ENCODE peak calls at places on chromosome 18, in eight cellular contexts. T, R, E, C, W, N, Z and M are unnamed samples.

GRCh38 chr18:34932792-34933466 is 108.3 kb upstream of the MAPRE2 start:
- DNase-seq in T (no peak), R (no peak), E (no peak), C (no peak), W (no peak), N (no peak), Z (no peak), M (no peak)

GRCh38 chr18:34837769-34838194 is 127.7 kb downstream of the DTNA start:
- DNase-seq in T (no peak), R (no peak), E (peak; percentile 60), C (no peak), W (no peak), N (no peak), Z (no peak), M (no peak)

GRCh38 chr18:51028201-51028805 is 1.7 kb upstream of the SMAD4 start:
- DNase-seq in T (no peak), R (no peak), E (peak; percentile 54), C (no peak), W (no peak), N (no peak), Z (no peak), M (no peak)

GRCh38 chr18:33316146-33316587 is 124.4 kb downstream of the CCDC178 start:
- DNase-seq in T (no peak), R (no peak), E (no peak), C (no peak), W (peak; percentile 72), N (peak; percentile 55), Z (no peak), M (no peak)

GRCh38 chr18:9907867-9908266 is 5.9 kb upstream of the VAPA start:
- DNase-seq in T (no peak), R (no peak), E (no peak), C (no peak), W (no peak), N (no peak), Z (no peak), M (no peak)

GRCh38 chr18:76412818-76413565 is 82.0 kb downstream of the ZNF516 start:
- DNase-seq in T (no peak), R (no peak), E (peak; percentile 76), C (peak; percentile 16), W (no peak), N (no peak), Z (no peak), M (peak; percentile 93)

GRCh38 chr18:35581555-35582309 is at the start of gene GALNT1:
- DNase-seq in T (peak; percentile 46), R (no peak), E (no peak), C (peak; percentile 37), W (peak; percentile 50), N (peak; percentile 72), Z (peak; percentile 37), M (peak; percentile 93)

GRCh38 chr18:11948852-11949523 is 32.3 kb upstream of the IMPA2 start:
- DNase-seq in T (no peak), R (no peak), E (peak; percentile 68), C (no peak), W (peak; percentile 40), N (no peak), Z (no peak), M (no peak)

GRCh38 chr18:54736981-54737380 is 91.3 kb upstream of the RAB27B start:
- DNase-seq in T (no peak), R (no peak), E (peak; percentile 10), C (no peak), W (no peak), N (no peak), Z (no peak), M (no peak)

GRCh38 chr18:58593930-58594329 is 35.0 kb downstream of the ALPK2 start:
- DNase-seq in T (no peak), R (no peak), E (peak; percentile 69), C (no peak), W (no peak), N (no peak), Z (no peak), M (peak; percentile 72)

GRCh38 chr18:60466671-60467070 is 94.1 kb upstream of the MC4R start:
- DNase-seq in T (no peak), R (no peak), E (peak; percentile 84), C (no peak), W (no peak), N (no peak), Z (no peak), M (peak; percentile 43)

GRCh38 chr18:73780218-73780617 is 367.4 kb downstream of the FBXO15 start:
- DNase-seq in T (no peak), R (no peak), E (no peak), C (no peak), W (peak; percentile 41), N (no peak), Z (no peak), M (no peak)

GRCh38 chr18:73777356-73778051 is 370.1 kb downstream of the FBXO15 start:
- DNase-seq in T (no peak), R (no peak), E (no peak), C (no peak), W (no peak), N (no peak), Z (no peak), M (no peak)

GRCh38 chr18:73778052-73778395 is 369.6 kb downstream of the FBXO15 start:
- DNase-seq in T (no peak), R (no peak), E (no peak), C (no peak), W (no peak), N (no peak), Z (no peak), M (no peak)

DNA sequence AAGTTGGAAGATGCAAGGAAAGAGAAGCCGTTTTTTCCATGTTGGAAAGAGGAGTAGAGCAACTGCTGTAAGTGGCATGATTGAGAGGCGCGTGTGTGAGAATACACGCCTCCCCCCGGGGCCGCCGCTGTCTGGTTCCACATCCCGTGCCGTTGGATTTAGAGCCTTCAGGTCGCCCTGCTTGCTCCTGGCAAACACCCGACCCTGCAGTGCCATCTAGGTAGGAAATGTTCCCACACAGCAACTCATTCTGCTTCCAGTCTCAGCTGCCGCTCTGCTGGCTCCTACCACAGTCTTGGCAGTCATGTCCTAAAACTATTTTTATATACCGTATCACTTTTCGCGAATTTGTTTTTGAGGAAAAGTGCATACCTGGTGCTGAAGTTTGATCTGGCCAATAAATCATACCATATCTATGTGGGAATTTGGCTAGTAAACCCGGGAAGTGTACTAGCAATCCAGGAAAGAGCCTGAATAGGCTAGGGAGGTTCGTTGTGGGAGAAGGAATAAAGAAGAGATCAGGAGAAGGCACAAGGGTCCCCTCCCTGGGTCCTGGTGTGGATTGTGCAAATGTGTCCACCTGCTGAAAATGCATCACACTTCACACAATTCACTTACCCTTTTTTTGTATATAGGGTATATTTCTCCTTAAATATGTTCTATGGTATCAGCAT is 372.7 kb downstream of the FBXO15 start:
- DNase-seq in T (no peak), R (no peak), E (no peak), C (no peak), W (peak; percentile 37), N (no peak), Z (no peak), M (no peak)
- H3K4me1 ChIP-seq in T (no peaks in the 10 kb centered on the region), R (no peaks in the 10 kb centered on the region), E (no peaks in the 10 kb centered on the region), C (no peaks in the 10 kb centered on the region), W (no peaks in the 10 kb centered on the region), N (no peaks in the 10 kb centered on the region), Z (no peaks in the 10 kb centered on the region), M (no peaks in the 10 kb centered on the region)

GRCh38 chr18:48937869-48938750 is 12.7 kb downstream of the SMAD7 start:
- DNase-seq in T (peak; percentile 36), R (no peak), E (no peak), C (no peak), W (no peak), N (no peak), Z (no peak), M (peak; percentile 82)

GRCh38 chr18:48940854-48941531 is 9.8 kb downstream of the SMAD7 start:
- DNase-seq in T (peak; percentile 97), R (no peak), E (no peak), C (no peak), W (no peak), N (no peak), Z (no peak), M (peak; percentile 68)

GRCh38 chr18:48941672-48942071 is 9.1 kb downstream of the SMAD7 start:
- DNase-seq in T (peak; percentile 40), R (no peak), E (no peak), C (no peak), W (no peak), N (no peak), Z (no peak), M (peak; percentile 5)

GRCh38 chr18:48939368-48940097 is 11.2 kb downstream of the SMAD7 start:
- DNase-seq in T (peak; percentile 46), R (no peak), E (peak; percentile 79), C (peak; percentile 41), W (peak; percentile 80), N (peak; percentile 89), Z (peak; percentile 67), M (peak; percentile 91)

DNA sequence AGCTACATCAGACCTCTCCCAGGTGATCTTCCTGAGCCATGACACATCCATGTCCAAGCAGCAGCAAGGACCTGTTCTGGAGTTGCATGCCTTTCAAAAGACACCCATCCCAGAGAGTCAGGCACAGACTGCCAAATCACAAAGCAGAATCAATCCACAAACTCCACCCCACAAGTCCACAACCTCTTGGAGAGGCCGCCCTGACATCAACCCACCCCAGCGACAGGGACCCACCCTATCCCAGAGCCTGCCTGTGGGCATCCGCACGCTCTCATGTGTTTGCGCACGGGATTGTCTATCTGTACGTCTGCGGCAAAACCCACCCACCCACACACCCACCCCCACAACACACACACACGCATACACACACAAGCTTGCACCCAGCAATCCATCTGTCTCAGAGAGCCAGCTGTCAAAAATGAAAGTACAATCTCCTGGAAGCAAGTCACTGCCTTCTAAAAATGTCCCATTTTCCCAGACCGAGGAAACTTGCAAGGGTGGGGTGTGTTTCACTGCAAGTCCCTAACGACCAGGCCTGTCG is 11.9 kb downstream of the SMAD7 start:
- DNase-seq in T (peak; percentile 45), R (no peak), E (peak; percentile 67), C (no peak), W (no peak), N (peak; percentile 69), Z (no peak), M (peak; percentile 88)
- H3K4me1 ChIP-seq in T (peaks cover 93% of the 10 kb centered on the region), R (peaks cover 70% of the 10 kb centered on the region), E (peaks cover 57% of the 10 kb centered on the region), C (peaks cover 60% of the 10 kb centered on the region), W (peaks cover 88% of the 10 kb centered on the region), N (peaks cover 83% of the 10 kb centered on the region), Z (peaks cover 98% of the 10 kb centered on the region), M (peaks cover 96% of the 10 kb centered on the region)

DNA sequence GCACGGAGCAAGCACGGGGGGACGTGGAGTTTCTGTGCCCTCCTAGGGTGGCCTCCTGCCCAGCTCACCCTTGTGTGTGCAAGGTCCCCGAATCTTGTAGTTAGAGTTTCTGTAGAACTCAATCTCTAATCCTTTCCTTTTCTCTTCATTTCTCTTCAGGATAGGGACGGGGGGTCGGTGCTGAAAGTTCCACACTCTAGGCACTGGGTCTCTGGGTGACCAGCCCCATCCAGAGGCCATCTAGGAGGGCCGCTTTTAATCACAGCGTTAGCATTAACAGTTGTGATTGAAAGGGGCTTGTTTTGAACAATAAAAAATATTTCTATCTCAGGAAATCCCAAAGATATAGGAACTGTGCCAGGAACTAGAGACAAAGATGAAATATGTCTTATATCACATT is 10.5 kb downstream of the SOCS6 start:
- DNase-seq in T (no peak), R (no peak), E (no peak), C (no peak), W (peak; percentile 50), N (no peak), Z (no peak), M (no peak)
- H3K4me1 ChIP-seq in T (no peaks in the 10 kb centered on the region), R (peaks cover 37% of the 10 kb centered on the region), E (peaks cover 13% of the 10 kb centered on the region), C (peaks cover 9% of the 10 kb centered on the region), W (peaks cover 39% of the 10 kb centered on the region), N (peaks cover 18% of the 10 kb centered on the region), Z (peaks cover 89% of the 10 kb centered on the region), M (peaks cover 34% of the 10 kb centered on the region)

DNA sequence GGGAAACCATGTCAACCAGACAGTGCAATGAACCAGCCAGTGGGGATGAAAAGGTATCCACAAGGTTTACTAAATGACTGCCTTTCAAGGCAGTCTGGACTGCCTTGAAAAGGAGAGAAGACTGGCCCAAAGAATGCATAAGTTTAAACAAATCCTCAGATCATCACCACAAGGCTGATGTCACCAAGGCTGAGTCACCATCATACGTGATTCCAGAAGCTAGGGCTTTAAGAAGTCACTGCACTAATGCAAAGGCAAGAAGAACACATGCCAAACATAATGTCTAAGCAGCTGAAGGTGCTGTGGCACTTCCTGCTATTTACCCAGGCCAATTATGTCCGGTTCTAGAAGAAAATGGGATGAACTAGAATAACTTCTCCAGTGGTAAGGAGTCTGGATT is 37.7 kb upstream of the ONECUT2 start:
- DNase-seq in T (no peak), R (no peak), E (peak; percentile 66), C (no peak), W (no peak), N (no peak), Z (no peak), M (no peak)
- H3K4me1 ChIP-seq in T (no peaks in the 10 kb centered on the region), R (no peaks in the 10 kb centered on the region), E (no peaks in the 10 kb centered on the region), C (no peaks in the 10 kb centered on the region), W (no peaks in the 10 kb centered on the region), N (no peaks in the 10 kb centered on the region), Z (no peaks in the 10 kb centered on the region), M (no peaks in the 10 kb centered on the region)